ENCODE peak calls at places on chromosome 12, in five cellular contexts. K is GM12891, J is H1, G is K562, I is HepG2. D is an unnamed sample.

GRCh38 chr12:23555180-23555784 is 394.2 kb downstream of the SOX5 start:
- DNase-seq in K (no peak), J (no peak), G (peak), I (no peak), D (no peak)

GRCh38 chr12:6476496-6476895 is 6.0 kb upstream of the VAMP1 start:
- DNase-seq in K (no peak), J (no peak), G (no peak), I (no peak), D (no peak)

GRCh38 chr12:42380733-42381132 is 54.8 kb downstream of the PPHLN1 start:
- DNase-seq in K (no peak), J (no peak), G (no peak), I (no peak), D (no peak)

GRCh38 chr12:32975122-32975521 is 78.5 kb upstream of the PKP2 start:
- DNase-seq in K (no peak), J (no peak), G (no peak), I (no peak), D (no peak)

GRCh38 chr12:27969011-27969900 is 3.3 kb downstream of the PTHLH start:
- DNase-seq in K (no peak), J (no peak), G (no peak), I (no peak), D (no peak)

GRCh38 chr12:88305491-88305890 is 163.4 kb downstream of the TMTC3 start:
- DNase-seq in K (no peak), J (no peak), G (no peak), I (peak), D (no peak)

GRCh38 chr12:6534914-6535696 is 788 bp downstream of the GAPDH start:
- DNase-seq in K (peak), J (no peak), G (peak), I (peak), D (peak)

GRCh38 chr12:15830538-15830937 is 41.4 kb upstream of the EPS8 start:
- DNase-seq in K (no peak), J (no peak), G (no peak), I (no peak), D (no peak)

GRCh38 chr12:55955800-55956508 is 9.9 kb downstream of the PMEL start:
- DNase-seq in K (no peak), J (no peak), G (peak), I (peak), D (no peak)

GRCh38 chr12:93547778-93548177 is 24.7 kb upstream of the SOCS2 start:
- DNase-seq in K (no peak), J (no peak), G (no peak), I (no peak), D (no peak)
- TF ChIP-seq POLR2AphosphoS5 in K (no peak), J (no peak), G (no peak), I (no peak), D (no peak)

GRCh38 chr12:121287267-121287954 is 9.1 kb downstream of the CAMKK2 start:
- DNase-seq in K (no peak), J (no peak), G (no peak), I (no peak), D (no peak)
- TF ChIP-seq TAF1 in K (no peak), J (no peak), G (no peak), I (no peak), D (no peak)

DNA sequence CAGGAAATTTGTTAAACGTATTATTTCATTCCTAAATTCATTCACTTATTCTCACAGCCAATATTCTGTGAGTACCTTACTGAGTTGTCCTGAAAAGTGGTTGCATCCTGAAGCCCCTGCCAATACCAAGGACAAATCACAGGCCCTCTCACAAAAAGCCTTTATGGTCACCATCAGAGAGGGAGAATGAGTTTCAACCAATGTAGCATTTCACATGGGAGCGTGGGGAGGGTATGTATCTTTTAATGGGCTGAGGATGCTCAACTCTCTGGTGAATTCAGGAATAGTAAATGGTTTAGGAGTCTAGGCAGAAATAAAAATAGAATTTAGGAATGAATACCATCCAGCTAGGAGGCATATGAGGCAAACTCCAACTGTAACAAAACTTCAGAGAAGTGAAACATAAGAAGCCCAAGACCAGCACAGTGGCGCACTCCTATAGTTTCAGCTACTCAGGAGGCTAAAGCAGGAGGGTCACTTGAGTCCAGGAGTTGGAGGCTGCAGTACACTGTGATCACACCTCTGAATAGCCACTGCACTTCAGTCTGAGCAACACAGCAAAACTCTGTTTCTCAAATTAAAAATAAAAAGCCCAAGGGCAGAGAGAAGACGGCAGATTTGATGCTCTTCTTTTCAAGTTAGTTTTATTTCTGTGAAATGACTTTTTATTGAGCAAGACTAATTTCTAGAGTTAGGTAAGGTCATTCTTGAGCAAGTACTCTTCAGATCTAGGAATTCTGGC is 142.7 kb downstream of the HMGA2 start:
- DNase-seq in K (no peak), J (no peak), G (no peak), I (no peak), D (no peak)
- TF ChIP-seq POLR2AphosphoS5 in K (no peak), J (no peak), G (no peak), I (no peak), D (no peak)

GRCh38 chr12:108802666-108803036 is 54.7 kb downstream of the SSH1 start:
- DNase-seq in K (no peak), J (no peak), G (no peak), I (no peak), D (no peak)

GRCh38 chr12:108800591-108800990 is 56.8 kb downstream of the SSH1 start:
- DNase-seq in K (no peak), J (no peak), G (no peak), I (no peak), D (no peak)

GRCh38 chr12:108803428-108804105 is 53.8 kb downstream of the SSH1 start:
- DNase-seq in K (peak), J (no peak), G (peak), I (peak), D (peak)

GRCh38 chr12:108799528-108800243 is 57.7 kb downstream of the SSH1 start:
- DNase-seq in K (no peak), J (no peak), G (no peak), I (no peak), D (no peak)

DNA sequence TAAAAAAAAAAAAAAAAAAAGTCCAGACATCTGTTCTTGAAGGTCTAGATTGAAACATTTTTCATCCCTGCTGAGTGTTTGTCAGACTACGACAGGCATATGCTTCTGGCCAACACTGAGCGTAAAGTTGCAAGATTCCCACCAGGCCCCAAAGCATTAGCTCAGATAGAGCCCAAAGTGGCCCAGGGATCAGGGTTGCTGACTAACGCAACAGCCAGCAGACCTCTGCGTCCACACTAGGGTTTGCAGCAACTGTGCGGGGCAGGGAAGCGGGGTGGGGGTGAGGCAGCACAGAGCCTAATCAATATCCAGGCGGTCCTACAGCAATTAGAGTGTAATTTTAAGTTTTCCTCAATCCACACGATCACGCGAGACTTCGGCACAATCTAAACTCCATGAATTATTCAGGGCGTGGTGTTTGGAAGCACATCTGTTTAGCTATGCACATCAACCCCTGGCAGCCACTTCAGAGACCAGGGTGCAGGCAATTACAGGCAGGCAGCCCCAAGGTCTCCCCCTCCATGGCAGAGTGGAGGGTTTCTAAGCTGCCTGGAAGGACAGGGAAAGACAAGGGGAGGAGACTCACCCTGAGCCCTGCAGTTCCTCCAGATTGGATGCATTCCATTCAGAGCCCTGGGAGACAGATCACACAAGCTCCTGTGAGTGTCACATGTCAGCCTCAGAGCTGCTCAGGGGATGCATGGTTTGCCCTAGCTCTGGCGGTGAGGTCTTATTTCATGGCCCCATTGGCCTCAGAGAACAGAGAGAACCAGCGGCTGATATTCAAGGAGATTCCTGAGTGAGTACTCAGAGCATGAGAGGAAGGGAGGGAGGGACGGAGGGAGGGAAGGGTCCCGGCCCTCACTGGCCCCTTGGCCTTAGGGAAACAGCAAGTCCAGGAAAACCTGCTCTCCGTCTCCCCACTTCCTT is 55.4 kb downstream of the SSH1 start:
- DNase-seq in K (no peak), J (peak), G (no peak), I (no peak), D (no peak)
- TF ChIP-seq TAF1 in K (no peak), J (peak), G (no peak), I (no peak), D (no peak)

GRCh38 chr12:10130042-10130441 is at the start of gene CLEC7A:
- DNase-seq in K (peak), J (no peak), G (no peak), I (no peak), D (no peak)

GRCh38 chr12:10132971-10133370 is 3.0 kb upstream of the CLEC7A start:
- DNase-seq in K (no peak), J (no peak), G (no peak), I (no peak), D (no peak)

GRCh38 chr12:10131101-10131632 is 1.2 kb upstream of the CLEC7A start:
- DNase-seq in K (no peak), J (no peak), G (no peak), I (no peak), D (no peak)

GRCh38 chr12:10126401-10126800 is 3.6 kb downstream of the CLEC7A start:
- DNase-seq in K (no peak), J (no peak), G (no peak), I (no peak), D (no peak)

GRCh38 chr12:10128687-10129086 is 1.3 kb downstream of the CLEC7A start:
- DNase-seq in K (no peak), J (no peak), G (no peak), I (no peak), D (no peak)
- TF ChIP-seq POLR2AphosphoS5 in K (no peak), J (no peak), G (no peak), I (no peak), D (no peak)

DNA sequence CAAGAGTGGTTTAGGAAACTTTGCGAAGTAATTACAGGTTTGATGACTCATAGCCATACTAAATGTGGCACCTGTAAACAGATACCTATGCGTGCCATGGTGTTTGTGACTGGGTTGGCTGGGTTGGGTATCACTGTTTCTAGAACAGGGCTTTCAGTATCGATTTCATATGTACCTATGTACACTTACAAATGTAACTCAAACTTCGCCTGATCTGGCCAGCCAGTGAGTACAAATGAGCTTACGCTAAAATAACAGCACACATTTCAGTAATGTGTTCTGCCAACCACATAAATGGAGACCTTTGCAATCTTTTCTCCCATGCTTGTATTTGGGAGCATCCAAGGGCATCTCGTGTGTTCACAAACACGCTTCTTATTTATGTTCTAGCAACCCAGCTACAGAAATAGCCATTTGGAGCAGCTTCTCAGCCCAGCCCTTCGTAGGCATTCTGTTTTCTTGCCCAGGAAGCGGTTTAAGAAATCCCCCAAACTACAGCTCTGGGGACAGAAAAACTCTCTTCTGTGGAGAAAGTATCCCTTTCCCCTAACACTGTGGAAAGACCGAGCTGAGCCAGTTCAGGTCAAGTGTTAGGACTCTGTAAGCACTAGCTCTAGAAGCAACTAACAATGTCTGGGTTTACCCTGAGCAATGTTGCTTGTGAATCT is 42.3 kb upstream of the MDM1 start:
- DNase-seq in K (peak), J (no peak), G (no peak), I (no peak), D (peak)
- TF ChIP-seq TAF1 in K (no peak), J (no peak), G (no peak), I (no peak), D (no peak)

GRCh38 chr12:122399592-122400373 is 22.7 kb downstream of the CLIP1 start:
- DNase-seq in K (peak), J (no peak), G (peak), I (peak), D (no peak)
- TF ChIP-seq POLR2AphosphoS5 in K (no peak), J (no peak), G (peak), I (no peak), D (no peak)

D was measured in GM12892.